ENCODE peak calls at places on chromosomes 5 and 9, in six cellular contexts. Y is HS-5, V is NCI-H1436 treated with DMSO at 0.1 percent for 48 hours, C is Ammon's horn, M is epithelial cell of esophagus, A is midbrain. I is an unnamed sample.
A peak's percentile ranks its signal among the peaks of the same experiment; 100 is the strongest.

GRCh38 chr5:171390883-171391677 is 3.4 kb downstream of the NPM1 start:
- DNase-seq in Y (no peak), V (no peak), C (no peak), M (peak; percentile 23), A (no peak), I (no peak)

GRCh38 chr5:916441-917293 is 24.0 kb downstream of the TRIP13 start:
- DNase-seq in Y (no peak), V (no peak), C (no peak), M (no peak), A (no peak), I (peak; percentile 38)

GRCh38 chr9:17137576-17137975 is 2.7 kb downstream of the CNTLN start:
- DNase-seq in Y (no peak), V (no peak), C (no peak), M (no peak), A (no peak), I (no peak)

GRCh38 chr5:76473676-76474075 is 70.6 kb downstream of the IQGAP2 start:
- DNase-seq in Y (no peak), V (no peak), C (no peak), M (no peak), A (no peak), I (no peak)

GRCh38 chr9:94083384-94083783 is 880 bp upstream of the PTPDC1 start:
- DNase-seq in Y (no peak), V (no peak), C (peak; percentile 83), M (no peak), A (peak; percentile 43), I (peak; percentile 32)

GRCh38 chr9:85702881-85703280 is 38.9 kb downstream of the AGTPBP1 start:
- DNase-seq in Y (no peak), V (no peak), C (peak; percentile 52), M (no peak), A (peak; percentile 15), I (no peak)

GRCh38 chr5:120778491-120779293 is 314.6 kb downstream of the PRR16 start:
- DNase-seq in Y (no peak), V (no peak), C (peak; percentile 4), M (no peak), A (no peak), I (no peak)

GRCh38 chr9:91421022-91421765 is 2.4 kb downstream of the NFIL3 start:
- DNase-seq in Y (no peak), V (no peak), C (peak; percentile 38), M (peak; percentile 29), A (peak; percentile 6), I (peak; percentile 45)

GRCh38 chr5:134647750-134648424 is 698 bp upstream of the SEC24A start:
- DNase-seq in Y (peak; percentile 69), V (no peak), C (no peak), M (peak; percentile 90), A (peak; percentile 38), I (peak; percentile 59)

GRCh38 chr9:18017136-18017535 is 438.3 kb downstream of the SH3GL2 start:
- DNase-seq in Y (no peak), V (no peak), C (no peak), M (no peak), A (no peak), I (no peak)

GRCh38 chr5:15737036-15737821 is 237.2 kb downstream of the FBXL7 start:
- DNase-seq in Y (no peak), V (no peak), C (no peak), M (no peak), A (no peak), I (no peak)

GRCh38 chr9:2015581-2016410 is 649 bp downstream of the SMARCA2 start:
- DNase-seq in Y (no peak), V (no peak), C (peak; percentile 72), M (peak; percentile 62), A (peak; percentile 71), I (peak; percentile 93)

GRCh38 chr5:43432486-43433365 is 20.5 kb upstream of the CCL28 start:
- DNase-seq in Y (no peak), V (no peak), C (peak; percentile 34), M (peak; percentile 98), A (peak; percentile 18), I (no peak)

GRCh38 chr9:72942451-72942850 is 10.4 kb downstream of the ALDH1A1 start:
- DNase-seq in Y (no peak), V (no peak), C (no peak), M (no peak), A (no peak), I (no peak)

GRCh38 chr9:93357649-93358048 is 93.8 kb upstream of the FAM120A start:
- DNase-seq in Y (no peak), V (no peak), C (no peak), M (no peak), A (no peak), I (no peak)

GRCh38 chr9:114735732-114736131 is 53.7 kb upstream of the TEX48 start:
- DNase-seq in Y (no peak), V (no peak), C (no peak), M (peak; percentile 26), A (no peak), I (no peak)

GRCh38 chr9:14369011-14369410 is 55.1 kb upstream of the NFIB start:
- DNase-seq in Y (no peak), V (no peak), C (no peak), M (no peak), A (no peak), I (no peak)

GRCh38 chr5:111076076-111076475 is 4.6 kb downstream of the TSLP start:
- DNase-seq in Y (no peak), V (no peak), C (no peak), M (no peak), A (no peak), I (no peak)

GRCh38 chr5:10120934-10121333 is 128.8 kb downstream of the ATPSCKMT start:
- DNase-seq in Y (no peak), V (no peak), C (no peak), M (no peak), A (no peak), I (no peak)

GRCh38 chr9:85278769-85279168 is 463.0 kb downstream of the AGTPBP1 start:
- DNase-seq in Y (no peak), V (no peak), C (no peak), M (no peak), A (no peak), I (no peak)

GRCh38 chr5:106459541-106459940 is 1211.2 kb downstream of the EFNA5 start:
- DNase-seq in Y (no peak), V (no peak), C (no peak), M (no peak), A (no peak), I (no peak)

GRCh38 chr9:137000177-137000930 is 4.0 kb upstream of the CLIC3 start:
- DNase-seq in Y (peak; percentile 25), V (no peak), C (no peak), M (peak; percentile 59), A (no peak), I (no peak)

GRCh38 chr5:161287436-161287835 is 259.1 kb downstream of the GABRB2 start:
- DNase-seq in Y (no peak), V (no peak), C (no peak), M (no peak), A (no peak), I (no peak)

GRCh38 chr5:168327019-168327421 is 35.6 kb downstream of the WWC1 start:
- DNase-seq in Y (no peak), V (no peak), C (no peak), M (peak; percentile 52), A (no peak), I (no peak)

GRCh38 chr5:127072861-127073846 is at the start of gene C5orf63:
- DNase-seq in Y (no peak), V (no peak), C (peak; percentile 27), M (peak; percentile 55), A (no peak), I (peak; percentile 94)

GRCh38 chr9:128215491-128216404 is 12.6 kb downstream of the DNM1 start:
- DNase-seq in Y (no peak), V (no peak), C (peak; percentile 63), M (no peak), A (no peak), I (no peak)

GRCh38 chr5:76082790-76083554 is at the start of gene SV2C:
- DNase-seq in Y (no peak), V (no peak), C (peak; percentile 11), M (peak; percentile 29), A (no peak), I (peak; percentile 78)

GRCh38 chr5:63262191-63262981 is 683.8 kb downstream of the LRRC70 start:
- DNase-seq in Y (peak; percentile 37), V (no peak), C (no peak), M (peak; percentile 80), A (no peak), I (no peak)

GRCh38 chr5:23089316-23089715 is 236.2 kb upstream of the CDH12 start:
- DNase-seq in Y (no peak), V (no peak), C (no peak), M (no peak), A (no peak), I (no peak)

I was measured in upper lobe of left lung.